ENCODE peak calls at places on chromosomes 5 and 9, in five cellular contexts. One of them, this sample, is unnamed.

GRCh38 chr5:91443028-91443427 is 59.9 kb upstream of the ARRDC3 start:
- DNase-seq in foreskin keratinocyte: peak
- DNase-seq in testis: no peak
- DNase-seq in neuronal stem cell: no peak
- DNase-seq in ascending aorta: no peak
- DNase-seq in this sample: no peak

GRCh38 chr5:81213070-81213469 is 20.1 kb upstream of the CKMT2 start:
- DNase-seq in testis: no peak
- DNase-seq in ascending aorta: no peak
- DNase-seq in neuronal stem cell: no peak
- DNase-seq in foreskin keratinocyte: no peak
- DNase-seq in this sample: no peak

GRCh38 chr5:124648902-124649467 is 97.5 kb downstream of the ZNF608 start:
- DNase-seq in foreskin keratinocyte: no peak
- DNase-seq in testis: no peak
- DNase-seq in ascending aorta: no peak
- DNase-seq in neuronal stem cell: no peak
- DNase-seq in this sample: no peak

GRCh38 chr9:114093761-114094505 is 5.2 kb downstream of the KIF12 start:
- DNase-seq in ascending aorta: peak
- DNase-seq in neuronal stem cell: no peak
- DNase-seq in testis: no peak
- DNase-seq in foreskin keratinocyte: no peak
- DNase-seq in this sample: no peak

GRCh38 chr5:16437974-16438373 is 27.6 kb downstream of the ZNF622 start:
- DNase-seq in foreskin keratinocyte: no peak
- DNase-seq in ascending aorta: no peak
- DNase-seq in neuronal stem cell: no peak
- DNase-seq in testis: no peak
- DNase-seq in this sample: no peak

GRCh38 chr5:94994465-94994996 is 290.4 kb downstream of the MCTP1 start:
- DNase-seq in foreskin keratinocyte: no peak
- DNase-seq in ascending aorta: no peak
- DNase-seq in testis: no peak
- DNase-seq in neuronal stem cell: no peak
- DNase-seq in this sample: no peak

GRCh38 chr9:17531642-17532254 is 47.1 kb upstream of the SH3GL2 start:
- DNase-seq in testis: peak
- DNase-seq in ascending aorta: no peak
- DNase-seq in neuronal stem cell: peak
- DNase-seq in foreskin keratinocyte: peak
- DNase-seq in this sample: no peak

GRCh38 chr9:107462691-107463090 is 26.9 kb downstream of the KLF4 start:
- DNase-seq in neuronal stem cell: no peak
- DNase-seq in foreskin keratinocyte: no peak
- DNase-seq in ascending aorta: no peak
- DNase-seq in testis: no peak
- DNase-seq in this sample: no peak

GRCh38 chr5:31530541-31531265 is 1.2 kb downstream of the DROSHA start:
- DNase-seq in neuronal stem cell: no peak
- DNase-seq in foreskin keratinocyte: peak
- DNase-seq in ascending aorta: no peak
- DNase-seq in testis: no peak
- DNase-seq in this sample: no peak

GRCh38 chr9:109469646-109470358 is 28.3 kb downstream of the PTPN3 start:
- DNase-seq in ascending aorta: peak
- DNase-seq in foreskin keratinocyte: peak
- DNase-seq in testis: peak
- DNase-seq in neuronal stem cell: peak
- DNase-seq in this sample: peak

GRCh38 chr9:137176302-137177182 is 4.7 kb upstream of the TMEM210 start:
- DNase-seq in foreskin keratinocyte: no peak
- DNase-seq in neuronal stem cell: no peak
- DNase-seq in ascending aorta: no peak
- DNase-seq in testis: peak
- DNase-seq in this sample: no peak

GRCh38 chr9:132185164-132186009 is 23.5 kb downstream of the NTNG2 start:
- DNase-seq in foreskin keratinocyte: no peak
- DNase-seq in neuronal stem cell: no peak
- DNase-seq in ascending aorta: no peak
- DNase-seq in testis: peak
- DNase-seq in this sample: no peak
- H3K27ac ChIP-seq in foreskin keratinocyte: no peak
- H3K27ac ChIP-seq in neuronal stem cell: peak
- H3K27ac ChIP-seq in ascending aorta: no peak
- H3K27ac ChIP-seq in testis: peak
- H3K27ac ChIP-seq in this sample: peak

DNA sequence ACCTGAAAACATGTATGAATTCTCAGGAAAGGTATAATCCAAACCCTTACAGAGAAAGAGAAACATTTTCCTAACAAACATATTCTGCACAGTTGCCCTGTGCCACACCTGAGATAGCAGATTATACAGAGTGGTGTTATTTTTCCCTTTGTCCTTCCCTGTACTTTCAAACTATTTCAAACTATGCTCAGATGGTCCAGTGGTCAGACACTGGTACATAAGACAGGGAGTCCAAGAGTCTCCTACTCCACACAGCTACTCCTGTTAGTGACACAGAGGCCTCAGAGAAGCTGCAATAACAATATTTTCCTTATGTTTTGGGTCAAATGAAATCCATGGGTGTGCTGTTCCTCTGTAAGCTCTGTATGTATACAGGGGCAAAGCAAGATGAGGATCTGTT is 30.0 kb upstream of the SLC22A5 start:
- DNase-seq in testis: no peak
- DNase-seq in ascending aorta: no peak
- DNase-seq in neuronal stem cell: no peak
- DNase-seq in foreskin keratinocyte: no peak
- DNase-seq in this sample: no peak
- H3K27ac ChIP-seq in testis: no peak
- H3K27ac ChIP-seq in ascending aorta: no peak
- H3K27ac ChIP-seq in neuronal stem cell: no peak
- H3K27ac ChIP-seq in foreskin keratinocyte: no peak
- H3K27ac ChIP-seq in this sample: no peak

GRCh38 chr9:91680998-91681397 is 257.4 kb upstream of the NFIL3 start:
- DNase-seq in foreskin keratinocyte: no peak
- DNase-seq in testis: no peak
- DNase-seq in ascending aorta: no peak
- DNase-seq in neuronal stem cell: no peak
- DNase-seq in this sample: no peak

GRCh38 chr9:91678807-91679206 is 255.2 kb upstream of the NFIL3 start:
- DNase-seq in ascending aorta: no peak
- DNase-seq in foreskin keratinocyte: peak
- DNase-seq in neuronal stem cell: no peak
- DNase-seq in testis: no peak
- DNase-seq in this sample: no peak

GRCh38 chr9:91680129-91680528 is 256.5 kb upstream of the NFIL3 start:
- DNase-seq in testis: no peak
- DNase-seq in ascending aorta: no peak
- DNase-seq in foreskin keratinocyte: no peak
- DNase-seq in neuronal stem cell: no peak
- DNase-seq in this sample: no peak

GRCh38 chr9:91682806-91683205 is 259.2 kb upstream of the NFIL3 start:
- DNase-seq in testis: no peak
- DNase-seq in ascending aorta: no peak
- DNase-seq in neuronal stem cell: no peak
- DNase-seq in foreskin keratinocyte: peak
- DNase-seq in this sample: no peak

GRCh38 chr9:91681461-91682305 is 258.1 kb upstream of the NFIL3 start:
- DNase-seq in ascending aorta: peak
- DNase-seq in neuronal stem cell: peak
- DNase-seq in foreskin keratinocyte: no peak
- DNase-seq in testis: peak
- DNase-seq in this sample: no peak
- H3K27ac ChIP-seq in ascending aorta: no peak
- H3K27ac ChIP-seq in neuronal stem cell: no peak
- H3K27ac ChIP-seq in foreskin keratinocyte: no peak
- H3K27ac ChIP-seq in testis: no peak
- H3K27ac ChIP-seq in this sample: no peak

GRCh38 chr9:121336705-121337104 is 33.3 kb downstream of the STOM start:
- DNase-seq in testis: no peak
- DNase-seq in foreskin keratinocyte: no peak
- DNase-seq in neuronal stem cell: no peak
- DNase-seq in ascending aorta: no peak
- DNase-seq in this sample: no peak
- H3K27ac ChIP-seq in testis: no peak
- H3K27ac ChIP-seq in foreskin keratinocyte: no peak
- H3K27ac ChIP-seq in neuronal stem cell: no peak
- H3K27ac ChIP-seq in ascending aorta: no peak
- H3K27ac ChIP-seq in this sample: no peak

GRCh38 chr5:157197088-157197487 is 16.4 kb downstream of the ITK start:
- DNase-seq in ascending aorta: no peak
- DNase-seq in foreskin keratinocyte: no peak
- DNase-seq in neuronal stem cell: no peak
- DNase-seq in testis: no peak
- DNase-seq in this sample: no peak

GRCh38 chr5:157198277-157199058 is 17.8 kb downstream of the ITK start:
- DNase-seq in neuronal stem cell: no peak
- DNase-seq in foreskin keratinocyte: no peak
- DNase-seq in ascending aorta: no peak
- DNase-seq in testis: no peak
- DNase-seq in this sample: no peak

GRCh38 chr5:157193699-157194424 is 13.2 kb downstream of the ITK start:
- DNase-seq in testis: no peak
- DNase-seq in neuronal stem cell: no peak
- DNase-seq in ascending aorta: no peak
- DNase-seq in foreskin keratinocyte: no peak
- DNase-seq in this sample: no peak

GRCh38 chr5:157196045-157196444 is 15.4 kb downstream of the ITK start:
- DNase-seq in ascending aorta: no peak
- DNase-seq in foreskin keratinocyte: no peak
- DNase-seq in testis: no peak
- DNase-seq in neuronal stem cell: no peak
- DNase-seq in this sample: no peak
- H3K27ac ChIP-seq in ascending aorta: no peak
- H3K27ac ChIP-seq in foreskin keratinocyte: no peak
- H3K27ac ChIP-seq in testis: no peak
- H3K27ac ChIP-seq in neuronal stem cell: no peak
- H3K27ac ChIP-seq in this sample: no peak

DNA sequence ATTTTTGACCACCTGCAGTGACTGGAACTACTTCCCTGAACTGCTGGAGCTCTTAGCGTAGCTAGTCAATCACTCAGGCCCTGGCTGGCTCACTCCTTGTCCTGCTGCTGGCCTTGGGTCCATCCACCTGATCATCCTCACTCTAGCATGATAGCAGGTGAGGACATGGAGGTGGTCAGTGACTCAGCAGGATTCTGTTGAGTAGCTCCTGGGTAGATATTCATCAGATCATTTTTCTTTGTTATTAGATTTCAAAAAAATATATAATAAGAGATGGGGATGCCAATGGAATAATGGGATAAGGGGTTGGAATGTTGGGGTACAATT is 25.0 kb upstream of the SEMA4D start:
- DNase-seq in foreskin keratinocyte: no peak
- DNase-seq in testis: no peak
- DNase-seq in ascending aorta: no peak
- DNase-seq in neuronal stem cell: no peak
- DNase-seq in this sample: no peak
- H3K27ac ChIP-seq in foreskin keratinocyte: no peak
- H3K27ac ChIP-seq in testis: no peak
- H3K27ac ChIP-seq in ascending aorta: no peak
- H3K27ac ChIP-seq in neuronal stem cell: no peak
- H3K27ac ChIP-seq in this sample: no peak

GRCh38 chr5:2755811-2756210 is 4.3 kb upstream of the IRX2 start:
- DNase-seq in foreskin keratinocyte: no peak
- DNase-seq in neuronal stem cell: no peak
- DNase-seq in ascending aorta: no peak
- DNase-seq in testis: no peak
- DNase-seq in this sample: no peak

GRCh38 chr5:2754621-2755370 is 3.3 kb upstream of the IRX2 start:
- DNase-seq in neuronal stem cell: no peak
- DNase-seq in foreskin keratinocyte: no peak
- DNase-seq in testis: no peak
- DNase-seq in ascending aorta: no peak
- DNase-seq in this sample: no peak

GRCh38 chr5:2756211-2756746 is 4.8 kb upstream of the IRX2 start:
- DNase-seq in foreskin keratinocyte: no peak
- DNase-seq in ascending aorta: no peak
- DNase-seq in testis: no peak
- DNase-seq in neuronal stem cell: no peak
- DNase-seq in this sample: no peak

GRCh38 chr5:2756764-2757163 is 5.3 kb upstream of the IRX2 start:
- DNase-seq in testis: no peak
- DNase-seq in ascending aorta: no peak
- DNase-seq in neuronal stem cell: no peak
- DNase-seq in foreskin keratinocyte: no peak
- DNase-seq in this sample: no peak

GRCh38 chr5:2755371-2755715 is 3.9 kb upstream of the IRX2 start:
- DNase-seq in testis: no peak
- DNase-seq in neuronal stem cell: no peak
- DNase-seq in ascending aorta: no peak
- DNase-seq in foreskin keratinocyte: no peak
- DNase-seq in this sample: no peak
- H3K27ac ChIP-seq in testis: no peak
- H3K27ac ChIP-seq in neuronal stem cell: no peak
- H3K27ac ChIP-seq in ascending aorta: no peak
- H3K27ac ChIP-seq in foreskin keratinocyte: no peak
- H3K27ac ChIP-seq in this sample: no peak

DNA sequence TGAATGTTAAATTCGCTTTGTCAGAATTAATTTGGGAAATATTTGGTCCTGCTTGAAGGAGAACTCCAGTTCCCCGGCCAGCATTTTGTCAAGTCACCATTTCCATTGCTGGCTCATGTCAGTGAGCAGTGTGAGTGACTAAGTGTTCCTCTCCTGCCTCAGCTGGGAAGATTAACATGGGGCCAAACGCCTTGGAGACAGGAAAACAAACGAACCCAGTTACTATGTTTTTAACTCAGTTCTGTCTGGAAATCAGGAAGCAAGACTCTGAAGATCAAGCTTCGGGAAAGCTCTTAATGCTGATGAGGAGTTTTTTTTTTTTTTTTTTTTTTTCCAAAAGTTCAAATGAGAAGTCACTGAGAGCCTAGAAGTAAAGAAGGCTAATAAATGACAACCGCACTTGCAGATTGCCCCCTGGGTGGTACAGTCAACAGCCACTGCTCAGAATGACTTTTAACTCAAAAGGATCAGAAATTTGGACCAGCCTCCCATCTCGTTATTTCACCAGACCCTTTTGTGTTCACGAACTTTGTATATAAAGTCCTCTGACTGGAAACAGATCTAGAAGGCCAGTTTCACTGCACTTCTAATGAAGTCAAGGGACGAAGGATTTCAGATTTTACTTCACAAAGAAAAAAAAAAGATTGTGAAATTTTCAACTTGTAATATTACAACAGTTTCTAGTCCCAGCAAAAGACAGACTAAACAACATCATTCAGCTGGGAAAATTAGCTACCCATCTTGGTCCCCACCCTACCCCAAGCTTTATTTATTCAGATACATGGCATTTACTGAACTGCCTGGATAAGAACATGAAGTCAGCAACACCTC is 121.3 kb downstream of the LHFPL2 start:
- DNase-seq in foreskin keratinocyte: peak
- DNase-seq in testis: peak
- DNase-seq in neuronal stem cell: no peak
- DNase-seq in ascending aorta: peak
- DNase-seq in this sample: no peak
- H3K27ac ChIP-seq in foreskin keratinocyte: peak
- H3K27ac ChIP-seq in testis: no peak
- H3K27ac ChIP-seq in neuronal stem cell: no peak
- H3K27ac ChIP-seq in ascending aorta: peak
- H3K27ac ChIP-seq in this sample: no peak

This sample was measured in substantia nigra.